ENCODE peak calls at places on chromosomes 2 and 18, in four cellular contexts. One of them, this sample, is unnamed.

GRCh38 chr2:196278491-196278911 is 107.1 kb upstream of the STK17B start:
- DNase-seq in cardiac muscle cell: peak
- DNase-seq in hippocampal formation: no peak
- DNase-seq in progenitor cell of endocrine pancreas: no peak
- DNase-seq in this sample: no peak

GRCh38 chr2:108588070-108588668 is 53.9 kb downstream of the LIMS1 start:
- DNase-seq in cardiac muscle cell: peak
- DNase-seq in hippocampal formation: no peak
- DNase-seq in progenitor cell of endocrine pancreas: no peak
- DNase-seq in this sample: no peak

GRCh38 chr2:114213808-114214207 is 228.6 kb upstream of the DPP10 start:
- DNase-seq in cardiac muscle cell: no peak
- DNase-seq in hippocampal formation: no peak
- DNase-seq in progenitor cell of endocrine pancreas: no peak
- DNase-seq in this sample: no peak

GRCh38 chr2:169767243-169767888 is 31.3 kb upstream of the SSB start:
- DNase-seq in cardiac muscle cell: peak
- DNase-seq in hippocampal formation: peak
- DNase-seq in progenitor cell of endocrine pancreas: no peak
- DNase-seq in this sample: peak

GRCh38 chr18:58325521-58325908 is 281.5 kb downstream of the NEDD4L start:
- DNase-seq in cardiac muscle cell: no peak
- DNase-seq in hippocampal formation: no peak
- DNase-seq in progenitor cell of endocrine pancreas: no peak
- DNase-seq in this sample: no peak

GRCh38 chr2:64646007-64646880 is 7.5 kb downstream of the SERTAD2 start:
- DNase-seq in cardiac muscle cell: peak
- DNase-seq in hippocampal formation: peak
- DNase-seq in progenitor cell of endocrine pancreas: peak
- DNase-seq in this sample: no peak

GRCh38 chr18:76437011-76437410 is 58.0 kb downstream of the ZNF516 start:
- DNase-seq in cardiac muscle cell: no peak
- DNase-seq in hippocampal formation: no peak
- DNase-seq in progenitor cell of endocrine pancreas: no peak
- DNase-seq in this sample: no peak

GRCh38 chr2:112048887-112049286 is 6.2 kb upstream of the TMEM87B start:
- DNase-seq in cardiac muscle cell: peak
- DNase-seq in hippocampal formation: no peak
- DNase-seq in progenitor cell of endocrine pancreas: no peak
- DNase-seq in this sample: peak

GRCh38 chr2:226799211-226799975 is at the start of gene IRS1:
- DNase-seq in cardiac muscle cell: peak
- DNase-seq in hippocampal formation: peak
- DNase-seq in progenitor cell of endocrine pancreas: peak
- DNase-seq in this sample: peak

GRCh38 chr2:13558368-13558767 is 841.6 kb downstream of the TRIB2 start:
- DNase-seq in cardiac muscle cell: no peak
- DNase-seq in hippocampal formation: no peak
- DNase-seq in progenitor cell of endocrine pancreas: no peak
- DNase-seq in this sample: no peak

GRCh38 chr18:59681521-59682004 is 15.7 kb downstream of the CCBE1 start:
- DNase-seq in cardiac muscle cell: no peak
- DNase-seq in hippocampal formation: no peak
- DNase-seq in progenitor cell of endocrine pancreas: no peak
- DNase-seq in this sample: no peak

GRCh38 chr2:230124792-230125452 is 56.2 kb upstream of the SLC16A14 start:
- DNase-seq in cardiac muscle cell: no peak
- DNase-seq in hippocampal formation: peak
- DNase-seq in progenitor cell of endocrine pancreas: no peak
- DNase-seq in this sample: no peak

GRCh38 chr18:9808530-9809241 is 77.1 kb upstream of the TXNDC2 start:
- DNase-seq in cardiac muscle cell: peak
- DNase-seq in hippocampal formation: peak
- DNase-seq in progenitor cell of endocrine pancreas: no peak
- DNase-seq in this sample: no peak

This sample was measured in K562.